ENCODE peak calls at places on chromosomes 3 and 15, in ten cellular contexts. One of them, this sample, is unnamed.

GRCh38 chr3:186109897-186110803 is 1.3 kb upstream of the ETV5 start:
- DNase-seq in body of pancreas: peak
- DNase-seq in aorta: no peak
- DNase-seq in NT2/D1: no peak
- DNase-seq in psoas muscle: peak
- DNase-seq in right lobe of liver: peak
- DNase-seq in IMR-90: peak
- DNase-seq in NB4: no peak
- DNase-seq in epithelial cell of esophagus: peak
- DNase-seq in GM12864: no peak
- DNase-seq in this sample: no peak

GRCh38 chr3:122679467-122680291 is 960 bp upstream of the PARP14 start:
- DNase-seq in body of pancreas: peak
- DNase-seq in aorta: peak
- DNase-seq in NT2/D1: no peak
- DNase-seq in psoas muscle: peak
- DNase-seq in right lobe of liver: peak
- DNase-seq in IMR-90: peak
- DNase-seq in NB4: peak
- DNase-seq in epithelial cell of esophagus: no peak
- DNase-seq in GM12864: no peak
- DNase-seq in this sample: no peak

GRCh38 chr3:143881102-143881501 is 32.8 kb upstream of the SLC9A9 start:
- DNase-seq in body of pancreas: no peak
- DNase-seq in aorta: no peak
- DNase-seq in NT2/D1: no peak
- DNase-seq in psoas muscle: no peak
- DNase-seq in right lobe of liver: no peak
- DNase-seq in IMR-90: no peak
- DNase-seq in NB4: peak
- DNase-seq in epithelial cell of esophagus: no peak
- DNase-seq in GM12864: no peak
- DNase-seq in this sample: no peak

GRCh38 chr3:61008168-61008737 is 243.0 kb downstream of the FHIT start:
- DNase-seq in body of pancreas: no peak
- DNase-seq in aorta: no peak
- DNase-seq in NT2/D1: no peak
- DNase-seq in psoas muscle: no peak
- DNase-seq in right lobe of liver: no peak
- DNase-seq in IMR-90: no peak
- DNase-seq in NB4: no peak
- DNase-seq in epithelial cell of esophagus: no peak
- DNase-seq in GM12864: no peak
- DNase-seq in this sample: no peak

GRCh38 chr3:154976072-154976983 is 103.8 kb upstream of the MME start:
- DNase-seq in body of pancreas: no peak
- DNase-seq in aorta: no peak
- DNase-seq in NT2/D1: no peak
- DNase-seq in psoas muscle: no peak
- DNase-seq in right lobe of liver: no peak
- DNase-seq in IMR-90: no peak
- DNase-seq in NB4: no peak
- DNase-seq in epithelial cell of esophagus: peak
- DNase-seq in GM12864: no peak
- DNase-seq in this sample: no peak

GRCh38 chr3:110069641-110070538 is 732.5 kb upstream of the DPPA4 start:
- DNase-seq in body of pancreas: no peak
- DNase-seq in aorta: no peak
- DNase-seq in NT2/D1: no peak
- DNase-seq in psoas muscle: no peak
- DNase-seq in right lobe of liver: no peak
- DNase-seq in IMR-90: peak
- DNase-seq in NB4: no peak
- DNase-seq in epithelial cell of esophagus: peak
- DNase-seq in GM12864: no peak
- DNase-seq in this sample: peak

GRCh38 chr3:150556792-150557191 is 10.2 kb downstream of the EIF2A start:
- DNase-seq in body of pancreas: no peak
- DNase-seq in aorta: no peak
- DNase-seq in NT2/D1: no peak
- DNase-seq in psoas muscle: no peak
- DNase-seq in right lobe of liver: no peak
- DNase-seq in IMR-90: no peak
- DNase-seq in NB4: no peak
- DNase-seq in epithelial cell of esophagus: no peak
- DNase-seq in GM12864: no peak
- DNase-seq in this sample: no peak

GRCh38 chr15:89326316-89326715 is 8.3 kb downstream of the POLG start:
- DNase-seq in body of pancreas: no peak
- DNase-seq in aorta: no peak
- DNase-seq in NT2/D1: no peak
- DNase-seq in psoas muscle: no peak
- DNase-seq in right lobe of liver: no peak
- DNase-seq in IMR-90: no peak
- DNase-seq in NB4: no peak
- DNase-seq in epithelial cell of esophagus: no peak
- DNase-seq in GM12864: no peak
- DNase-seq in this sample: no peak

GRCh38 chr15:39583586-39584265 is 2.8 kb downstream of the THBS1 start:
- DNase-seq in body of pancreas: no peak
- DNase-seq in aorta: no peak
- DNase-seq in NT2/D1: no peak
- DNase-seq in psoas muscle: no peak
- DNase-seq in right lobe of liver: no peak
- DNase-seq in IMR-90: peak
- DNase-seq in NB4: peak
- DNase-seq in epithelial cell of esophagus: peak
- DNase-seq in GM12864: no peak
- DNase-seq in this sample: peak

GRCh38 chr15:40006646-40007045 is 32.3 kb downstream of the SRP14 start:
- DNase-seq in body of pancreas: no peak
- DNase-seq in aorta: no peak
- DNase-seq in NT2/D1: no peak
- DNase-seq in psoas muscle: no peak
- DNase-seq in right lobe of liver: no peak
- DNase-seq in IMR-90: peak
- DNase-seq in NB4: no peak
- DNase-seq in epithelial cell of esophagus: no peak
- DNase-seq in GM12864: no peak
- DNase-seq in this sample: peak

GRCh38 chr3:150106752-150107428 is 136.2 kb upstream of the PFN2 start:
- DNase-seq in body of pancreas: no peak
- DNase-seq in aorta: no peak
- DNase-seq in NT2/D1: peak
- DNase-seq in psoas muscle: no peak
- DNase-seq in right lobe of liver: no peak
- DNase-seq in IMR-90: peak
- DNase-seq in NB4: peak
- DNase-seq in epithelial cell of esophagus: peak
- DNase-seq in GM12864: no peak
- DNase-seq in this sample: peak

GRCh38 chr3:169476289-169476688 is 187.2 kb downstream of the MECOM start:
- DNase-seq in body of pancreas: no peak
- DNase-seq in aorta: no peak
- DNase-seq in NT2/D1: no peak
- DNase-seq in psoas muscle: no peak
- DNase-seq in right lobe of liver: no peak
- DNase-seq in IMR-90: no peak
- DNase-seq in NB4: no peak
- DNase-seq in epithelial cell of esophagus: no peak
- DNase-seq in GM12864: no peak
- DNase-seq in this sample: no peak

GRCh38 chr3:157810924-157811718 is 295.1 kb downstream of the SHOX2 start:
- DNase-seq in body of pancreas: no peak
- DNase-seq in aorta: no peak
- DNase-seq in NT2/D1: no peak
- DNase-seq in psoas muscle: no peak
- DNase-seq in right lobe of liver: no peak
- DNase-seq in IMR-90: no peak
- DNase-seq in NB4: no peak
- DNase-seq in epithelial cell of esophagus: no peak
- DNase-seq in GM12864: no peak
- DNase-seq in this sample: no peak

GRCh38 chr3:192261135-192261534 is 466.2 kb downstream of the FGF12 start:
- DNase-seq in body of pancreas: no peak
- DNase-seq in aorta: no peak
- DNase-seq in NT2/D1: no peak
- DNase-seq in psoas muscle: no peak
- DNase-seq in right lobe of liver: no peak
- DNase-seq in IMR-90: no peak
- DNase-seq in NB4: no peak
- DNase-seq in epithelial cell of esophagus: no peak
- DNase-seq in GM12864: no peak
- DNase-seq in this sample: no peak

GRCh38 chr15:38076806-38077205 is 142.4 kb downstream of the TMCO5A start:
- DNase-seq in body of pancreas: no peak
- DNase-seq in aorta: peak
- DNase-seq in NT2/D1: no peak
- DNase-seq in psoas muscle: peak
- DNase-seq in right lobe of liver: no peak
- DNase-seq in IMR-90: no peak
- DNase-seq in NB4: peak
- DNase-seq in epithelial cell of esophagus: no peak
- DNase-seq in GM12864: no peak
- DNase-seq in this sample: peak

GRCh38 chr15:53260647-53261046 is 470.5 kb upstream of the ONECUT1 start:
- DNase-seq in body of pancreas: no peak
- DNase-seq in aorta: no peak
- DNase-seq in NT2/D1: no peak
- DNase-seq in psoas muscle: no peak
- DNase-seq in right lobe of liver: no peak
- DNase-seq in IMR-90: no peak
- DNase-seq in NB4: no peak
- DNase-seq in epithelial cell of esophagus: no peak
- DNase-seq in GM12864: no peak
- DNase-seq in this sample: no peak

GRCh38 chr15:52021128-52021671 is 2.2 kb downstream of the MAPK6 start:
- DNase-seq in body of pancreas: peak
- DNase-seq in aorta: peak
- DNase-seq in NT2/D1: no peak
- DNase-seq in psoas muscle: no peak
- DNase-seq in right lobe of liver: no peak
- DNase-seq in IMR-90: peak
- DNase-seq in NB4: peak
- DNase-seq in epithelial cell of esophagus: peak
- DNase-seq in GM12864: peak
- DNase-seq in this sample: peak

GRCh38 chr3:38489766-38490165 is 6.4 kb upstream of the EXOG start:
- DNase-seq in body of pancreas: no peak
- DNase-seq in aorta: no peak
- DNase-seq in NT2/D1: no peak
- DNase-seq in psoas muscle: no peak
- DNase-seq in right lobe of liver: no peak
- DNase-seq in IMR-90: no peak
- DNase-seq in NB4: no peak
- DNase-seq in epithelial cell of esophagus: no peak
- DNase-seq in GM12864: no peak
- DNase-seq in this sample: no peak

GRCh38 chr3:126961191-126961790 is 21.6 kb upstream of the PLXNA1 start:
- DNase-seq in body of pancreas: peak
- DNase-seq in aorta: peak
- DNase-seq in NT2/D1: no peak
- DNase-seq in psoas muscle: peak
- DNase-seq in right lobe of liver: peak
- DNase-seq in IMR-90: peak
- DNase-seq in NB4: no peak
- DNase-seq in epithelial cell of esophagus: peak
- DNase-seq in GM12864: no peak
- DNase-seq in this sample: peak

GRCh38 chr15:65067645-65068416 is at the start of gene RASL12:
- DNase-seq in body of pancreas: no peak
- DNase-seq in aorta: peak
- DNase-seq in NT2/D1: no peak
- DNase-seq in psoas muscle: no peak
- DNase-seq in right lobe of liver: no peak
- DNase-seq in IMR-90: no peak
- DNase-seq in NB4: no peak
- DNase-seq in epithelial cell of esophagus: no peak
- DNase-seq in GM12864: no peak
- DNase-seq in this sample: no peak
- H3K4me3 ChIP-seq in body of pancreas: no peak
- H3K4me3 ChIP-seq in aorta: peak
- H3K4me3 ChIP-seq in NT2/D1: peak
- H3K4me3 ChIP-seq in psoas muscle: peak
- H3K4me3 ChIP-seq in right lobe of liver: peak
- H3K4me3 ChIP-seq in IMR-90: no peak
- H3K4me3 ChIP-seq in NB4: no peak
- H3K4me3 ChIP-seq in epithelial cell of esophagus: no peak
- H3K4me3 ChIP-seq in GM12864: no peak
- H3K4me3 ChIP-seq in this sample: no peak

DNA sequence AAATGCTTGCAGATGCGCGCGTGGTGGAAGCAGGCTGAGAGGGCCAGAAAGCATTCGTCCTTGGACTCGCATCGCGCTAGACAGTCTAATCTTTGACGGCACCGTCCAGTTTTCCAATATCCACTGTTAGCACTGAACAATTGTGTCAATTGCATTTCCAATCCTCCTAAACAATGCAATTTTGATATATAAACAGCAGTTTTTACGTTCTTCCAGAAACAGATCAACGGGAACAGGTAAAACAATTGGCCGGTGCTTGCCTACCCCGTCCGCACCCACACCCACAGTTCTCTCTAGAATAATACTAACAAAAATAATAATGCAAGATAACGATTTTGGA is 17.2 kb downstream of the CPN2 start:
- DNase-seq in body of pancreas: no peak
- DNase-seq in aorta: no peak
- DNase-seq in NT2/D1: no peak
- DNase-seq in psoas muscle: no peak
- DNase-seq in right lobe of liver: no peak
- DNase-seq in IMR-90: no peak
- DNase-seq in NB4: no peak
- DNase-seq in epithelial cell of esophagus: no peak
- DNase-seq in GM12864: no peak
- DNase-seq in this sample: no peak
- H3K4me3 ChIP-seq in body of pancreas: no peak
- H3K4me3 ChIP-seq in aorta: no peak
- H3K4me3 ChIP-seq in NT2/D1: peak
- H3K4me3 ChIP-seq in psoas muscle: peak
- H3K4me3 ChIP-seq in right lobe of liver: peak
- H3K4me3 ChIP-seq in IMR-90: no peak
- H3K4me3 ChIP-seq in NB4: no peak
- H3K4me3 ChIP-seq in epithelial cell of esophagus: no peak
- H3K4me3 ChIP-seq in GM12864: no peak
- H3K4me3 ChIP-seq in this sample: no peak

GRCh38 chr3:105353485-105354161 is 13.1 kb upstream of the ALCAM start:
- DNase-seq in body of pancreas: peak
- DNase-seq in aorta: peak
- DNase-seq in NT2/D1: no peak
- DNase-seq in psoas muscle: peak
- DNase-seq in right lobe of liver: peak
- DNase-seq in IMR-90: peak
- DNase-seq in NB4: no peak
- DNase-seq in epithelial cell of esophagus: peak
- DNase-seq in GM12864: no peak
- DNase-seq in this sample: peak
- H3K4me3 ChIP-seq in body of pancreas: no peak
- H3K4me3 ChIP-seq in aorta: peak
- H3K4me3 ChIP-seq in NT2/D1: no peak
- H3K4me3 ChIP-seq in psoas muscle: peak
- H3K4me3 ChIP-seq in right lobe of liver: peak
- H3K4me3 ChIP-seq in IMR-90: peak
- H3K4me3 ChIP-seq in NB4: no peak
- H3K4me3 ChIP-seq in epithelial cell of esophagus: peak
- H3K4me3 ChIP-seq in GM12864: peak
- H3K4me3 ChIP-seq in this sample: peak

GRCh38 chr15:71079208-71080044 is 35.8 kb upstream of the THSD4 start:
- DNase-seq in body of pancreas: peak
- DNase-seq in aorta: peak
- DNase-seq in NT2/D1: no peak
- DNase-seq in psoas muscle: no peak
- DNase-seq in right lobe of liver: peak
- DNase-seq in IMR-90: peak
- DNase-seq in NB4: no peak
- DNase-seq in epithelial cell of esophagus: peak
- DNase-seq in GM12864: no peak
- DNase-seq in this sample: peak
- H3K4me3 ChIP-seq in body of pancreas: no peak
- H3K4me3 ChIP-seq in aorta: no peak
- H3K4me3 ChIP-seq in NT2/D1: no peak
- H3K4me3 ChIP-seq in psoas muscle: no peak
- H3K4me3 ChIP-seq in right lobe of liver: no peak
- H3K4me3 ChIP-seq in IMR-90: no peak
- H3K4me3 ChIP-seq in NB4: no peak
- H3K4me3 ChIP-seq in epithelial cell of esophagus: no peak
- H3K4me3 ChIP-seq in GM12864: no peak
- H3K4me3 ChIP-seq in this sample: no peak